ENCODE peak calls at places on chromosomes 6 and 20, in four cellular contexts. W is stimulated activated CD4-positive, alpha-beta T cell treated with anti-CD3 and anti-CD28 coated beads, Interleukin-2, amount 100 ng/mL, for 48 hours; Y is neural progenitor cell; C is BJ. E is an unnamed sample.
A peak's percentile ranks its signal among the peaks of the same experiment; 100 is the strongest.

GRCh38 chr6:47321582-47321981 is 11.9 kb upstream of the TNFRSF21 start:
- DNase-seq in W (no peak), Y (no peak), C (no peak), E (no peak)

GRCh38 chr6:126307859-126308258 is 32.1 kb upstream of the CENPW start:
- DNase-seq in W (no peak), Y (no peak), C (peak; percentile 12), E (peak; percentile 14)

GRCh38 chr20:33893314-33893713 is 82.2 kb downstream of the CHMP4B start:
- DNase-seq in W (no peak), Y (no peak), C (no peak), E (peak; percentile 72)

GRCh38 chr6:149965191-149966020 is 1.7 kb downstream of the ULBP1 start:
- DNase-seq in W (no peak), Y (peak; percentile 69), C (no peak), E (peak; percentile 35)

GRCh38 chr6:157459327-157459726 is 78.3 kb downstream of the ZDHHC14 start:
- DNase-seq in W (peak; percentile 29), Y (no peak), C (no peak), E (no peak)

GRCh38 chr6:69973763-69974162 is 107.4 kb downstream of the COL19A1 start:
- DNase-seq in W (no peak), Y (no peak), C (no peak), E (no peak)

GRCh38 chr20:15556869-15557268 is 1016.4 kb downstream of the KIF16B start:
- DNase-seq in W (no peak), Y (no peak), C (no peak), E (no peak)

GRCh38 chr6:11231564-11232176 is 798 bp downstream of the NEDD9 start:
- DNase-seq in W (no peak), Y (peak; percentile 75), C (no peak), E (peak; percentile 55)

GRCh38 chr6:151147118-151147832 is 92.5 kb upstream of the AKAP12 start:
- DNase-seq in W (no peak), Y (no peak), C (no peak), E (no peak)

GRCh38 chr6:2531426-2532208 is 219.1 kb downstream of the MYLK4 start:
- DNase-seq in W (no peak), Y (no peak), C (peak; percentile 38), E (no peak)

GRCh38 chr6:127634178-127634577 is 57.2 kb downstream of the C6orf58 start:
- DNase-seq in W (no peak), Y (no peak), C (peak; percentile 12), E (no peak)

GRCh38 chr6:7273709-7274108 is 39.3 kb downstream of the SSR1 start:
- DNase-seq in W (no peak), Y (no peak), C (no peak), E (no peak)

GRCh38 chr6:44039191-44039719 is 88.0 kb downstream of the MRPL14 start:
- DNase-seq in W (no peak), Y (no peak), C (no peak), E (no peak)

GRCh38 chr6:74289881-74290280 is 593.9 kb downstream of the CD109 start:
- DNase-seq in W (no peak), Y (no peak), C (peak; percentile 79), E (no peak)

GRCh38 chr6:106770081-106770480 is 140.7 kb downstream of the QRSL1 start:
- DNase-seq in W (no peak), Y (no peak), C (no peak), E (no peak)

GRCh38 chr6:52157301-52157930 is 28.8 kb upstream of the IL17A start:
- DNase-seq in W (peak; percentile 32), Y (no peak), C (no peak), E (no peak)

GRCh38 chr20:17662333-17663039 is 19.6 kb downstream of the RRBP1 start:
- DNase-seq in W (no peak), Y (no peak), C (no peak), E (peak; percentile 93)

GRCh38 chr6:54525731-54526130 is 217.5 kb downstream of the TINAG start:
- DNase-seq in W (no peak), Y (no peak), C (no peak), E (no peak)

GRCh38 chr6:139148557-139149220 is 13.8 kb downstream of the HECA start:
- DNase-seq in W (no peak), Y (no peak), C (no peak), E (no peak)

GRCh38 chr6:80636689-80637088 is 530.2 kb downstream of the BCKDHB start:
- DNase-seq in W (no peak), Y (no peak), C (no peak), E (no peak)

GRCh38 chr6:135658916-135659315 is 161.4 kb upstream of the AHI1 start:
- DNase-seq in W (no peak), Y (no peak), C (no peak), E (no peak)

GRCh38 chr6:44580901-44581300 is 193.4 kb downstream of the CDC5L start:
- DNase-seq in W (no peak), Y (no peak), C (peak; percentile 23), E (peak; percentile 59)

GRCh38 chr20:48995599-48995998 is 50.5 kb upstream of the CSE1L start:
- DNase-seq in W (no peak), Y (no peak), C (no peak), E (no peak)

GRCh38 chr6:65760285-65760684 is 53.3 kb upstream of the EYS start:
- DNase-seq in W (no peak), Y (no peak), C (no peak), E (no peak)

GRCh38 chr6:1716845-1717244 is 107.1 kb downstream of the FOXC1 start:
- DNase-seq in W (no peak), Y (no peak), C (no peak), E (no peak)

GRCh38 chr6:27161946-27162603 is 85.4 kb upstream of the PRSS16 start:
- DNase-seq in W (no peak), Y (peak; percentile 53), C (no peak), E (no peak)

GRCh38 chr6:131471331-131471730 is 101.7 kb upstream of the ARG1 start:
- DNase-seq in W (no peak), Y (no peak), C (no peak), E (no peak)

GRCh38 chr20:9884061-9884460 is 45.2 kb upstream of the PAK5 start:
- DNase-seq in W (no peak), Y (peak; percentile 6), C (no peak), E (no peak)